ENCODE peak calls at places on chromosomes 13 and 19, in four cellular contexts. One of them, this sample, is unnamed.

GRCh38 chr19:58033741-58034475 is at the start of gene ZSCAN1:
- DNase-seq in AG04449: peak
- DNase-seq in keratinocyte: no peak
- DNase-seq in GM10248: no peak
- DNase-seq in this sample: no peak

GRCh38 chr13:84654654-84655244 is 772.5 kb upstream of the SLITRK1 start:
- DNase-seq in AG04449: no peak
- DNase-seq in keratinocyte: no peak
- DNase-seq in GM10248: no peak
- DNase-seq in this sample: no peak

GRCh38 chr19:17296278-17296677 is 6.9 kb downstream of the ABHD8 start:
- DNase-seq in AG04449: no peak
- DNase-seq in keratinocyte: no peak
- DNase-seq in GM10248: no peak
- DNase-seq in this sample: no peak

GRCh38 chr19:58582985-58583384 is 9.8 kb upstream of the MZF1 start:
- DNase-seq in AG04449: no peak
- DNase-seq in keratinocyte: no peak
- DNase-seq in GM10248: no peak
- DNase-seq in this sample: no peak

GRCh38 chr13:96130818-96131217 is 40.9 kb downstream of the HS6ST3 start:
- DNase-seq in AG04449: no peak
- DNase-seq in keratinocyte: no peak
- DNase-seq in GM10248: no peak
- DNase-seq in this sample: no peak

GRCh38 chr13:112244061-112244460 is 132.1 kb upstream of the SPACA7 start:
- DNase-seq in AG04449: no peak
- DNase-seq in keratinocyte: no peak
- DNase-seq in GM10248: no peak
- DNase-seq in this sample: no peak

GRCh38 chr19:11267316-11268085 is 5.2 kb upstream of the DOCK6 start:
- DNase-seq in AG04449: no peak
- DNase-seq in keratinocyte: no peak
- DNase-seq in GM10248: no peak
- DNase-seq in this sample: no peak

GRCh38 chr19:46601318-46602224 is at the start of gene CALM3:
- DNase-seq in AG04449: no peak
- DNase-seq in keratinocyte: no peak
- DNase-seq in GM10248: peak
- DNase-seq in this sample: no peak

GRCh38 chr13:28544026-28544425 is 49.1 kb upstream of the FLT1 start:
- DNase-seq in AG04449: no peak
- DNase-seq in keratinocyte: no peak
- DNase-seq in GM10248: no peak
- DNase-seq in this sample: no peak

GRCh38 chr13:99407906-99408702 is 93.2 kb upstream of the TM9SF2 start:
- DNase-seq in AG04449: no peak
- DNase-seq in keratinocyte: no peak
- DNase-seq in GM10248: no peak
- DNase-seq in this sample: no peak

GRCh38 chr13:46160474-46161066 is 21.4 kb downstream of the LCP1 start:
- DNase-seq in AG04449: no peak
- DNase-seq in keratinocyte: no peak
- DNase-seq in GM10248: peak
- DNase-seq in this sample: no peak

GRCh38 chr13:90585392-90585791 is 762.1 kb upstream of the MIR17HG start:
- DNase-seq in AG04449: no peak
- DNase-seq in keratinocyte: no peak
- DNase-seq in GM10248: no peak
- DNase-seq in this sample: no peak

GRCh38 chr13:35884211-35884610 is 247.0 kb downstream of the DCLK1 start:
- DNase-seq in AG04449: no peak
- DNase-seq in keratinocyte: no peak
- DNase-seq in GM10248: no peak
- DNase-seq in this sample: no peak

GRCh38 chr13:110251227-110251791 is 55.6 kb downstream of the COL4A1 start:
- DNase-seq in AG04449: no peak
- DNase-seq in keratinocyte: no peak
- DNase-seq in GM10248: no peak
- DNase-seq in this sample: no peak
- TF ChIP-seq CTCF in AG04449: no peak
- TF ChIP-seq CTCF in keratinocyte: no peak
- TF ChIP-seq CTCF in GM10248: no peak
- TF ChIP-seq CTCF in this sample: no peak

GRCh38 chr19:35736913-35737886 is 5.1 kb downstream of the IGFLR1 start:
- DNase-seq in AG04449: no peak
- DNase-seq in keratinocyte: no peak
- DNase-seq in GM10248: no peak
- DNase-seq in this sample: no peak
- TF ChIP-seq CTCF in AG04449: no peak
- TF ChIP-seq CTCF in keratinocyte: peak
- TF ChIP-seq CTCF in GM10248: peak
- TF ChIP-seq CTCF in this sample: no peak

GRCh38 chr19:49809155-49809986 is 3.7 kb downstream of the FUZ start:
- DNase-seq in AG04449: no peak
- DNase-seq in keratinocyte: no peak
- DNase-seq in GM10248: no peak
- DNase-seq in this sample: no peak
- TF ChIP-seq CTCF in AG04449: peak
- TF ChIP-seq CTCF in keratinocyte: no peak
- TF ChIP-seq CTCF in GM10248: no peak
- TF ChIP-seq CTCF in this sample: no peak

GRCh38 chr19:42175952-42176648 is 41.4 kb downstream of the DEDD2 start:
- DNase-seq in AG04449: no peak
- DNase-seq in keratinocyte: no peak
- DNase-seq in GM10248: no peak
- DNase-seq in this sample: no peak
- TF ChIP-seq CTCF in AG04449: no peak
- TF ChIP-seq CTCF in keratinocyte: no peak
- TF ChIP-seq CTCF in GM10248: no peak
- TF ChIP-seq CTCF in this sample: no peak

GRCh38 chr13:24203726-24204295 is 43.3 kb downstream of the SPATA13 start:
- DNase-seq in AG04449: no peak
- DNase-seq in keratinocyte: no peak
- DNase-seq in GM10248: no peak
- DNase-seq in this sample: no peak
- TF ChIP-seq CTCF in AG04449: no peak
- TF ChIP-seq CTCF in keratinocyte: no peak
- TF ChIP-seq CTCF in GM10248: no peak
- TF ChIP-seq CTCF in this sample: no peak

GRCh38 chr13:26074706-26075105 is 22.9 kb upstream of the SHISA2 start:
- DNase-seq in AG04449: no peak
- DNase-seq in keratinocyte: no peak
- DNase-seq in GM10248: no peak
- DNase-seq in this sample: no peak
- TF ChIP-seq CTCF in AG04449: no peak
- TF ChIP-seq CTCF in keratinocyte: no peak
- TF ChIP-seq CTCF in GM10248: no peak
- TF ChIP-seq CTCF in this sample: no peak

DNA sequence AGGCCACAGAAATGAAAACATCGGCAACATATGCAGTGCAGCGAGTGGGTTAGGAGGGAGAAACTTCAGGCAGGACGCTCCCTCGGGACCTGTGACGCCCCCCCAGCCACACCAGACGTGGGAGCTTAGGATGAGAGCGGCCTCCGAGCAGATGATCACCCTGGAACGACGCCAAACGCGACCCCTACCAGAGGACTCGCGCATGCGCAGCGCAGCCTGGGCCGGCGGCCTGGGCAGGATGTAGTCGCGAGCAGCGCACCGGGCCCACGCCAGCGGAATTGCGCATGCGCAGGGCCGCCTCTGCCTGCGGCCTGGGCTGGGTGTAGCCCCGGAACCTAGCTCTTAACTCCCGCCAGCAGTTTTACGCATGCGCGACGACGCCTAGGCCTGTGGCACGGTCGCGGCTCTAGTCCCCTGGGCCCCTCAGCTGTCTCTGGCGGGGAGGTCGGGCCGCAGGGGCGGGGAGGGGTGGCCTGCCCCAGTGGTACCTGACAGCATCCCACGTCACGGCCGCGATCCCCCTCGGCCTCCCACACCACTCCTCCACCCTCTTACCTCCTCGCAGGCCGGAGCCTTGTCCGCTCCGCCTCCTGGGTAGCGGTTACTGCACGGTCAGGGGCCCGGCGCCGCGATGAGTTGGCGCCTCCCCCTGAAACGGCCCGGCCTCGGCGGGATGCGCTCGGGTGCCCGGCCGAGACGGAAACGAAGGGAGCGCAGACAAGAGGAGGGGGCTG is at the start of gene RCBTB2:
- DNase-seq in AG04449: peak
- DNase-seq in keratinocyte: peak
- DNase-seq in GM10248: peak
- DNase-seq in this sample: peak
- TF ChIP-seq CTCF in AG04449: no peak
- TF ChIP-seq CTCF in keratinocyte: no peak
- TF ChIP-seq CTCF in GM10248: peak
- TF ChIP-seq CTCF in this sample: no peak

GRCh38 chr19:51796195-51796679 is 1.3 kb downstream of the FPR3 start:
- DNase-seq in AG04449: no peak
- DNase-seq in keratinocyte: no peak
- DNase-seq in GM10248: no peak
- DNase-seq in this sample: no peak
- TF ChIP-seq CTCF in AG04449: no peak
- TF ChIP-seq CTCF in keratinocyte: no peak
- TF ChIP-seq CTCF in GM10248: no peak
- TF ChIP-seq CTCF in this sample: no peak

GRCh38 chr19:51737924-51738323 is 13.8 kb downstream of the FPR1 start:
- DNase-seq in AG04449: no peak
- DNase-seq in keratinocyte: no peak
- DNase-seq in GM10248: no peak
- DNase-seq in this sample: no peak

GRCh38 chr19:51740356-51740755 is 11.3 kb downstream of the FPR1 start:
- DNase-seq in AG04449: no peak
- DNase-seq in keratinocyte: no peak
- DNase-seq in GM10248: no peak
- DNase-seq in this sample: no peak

GRCh38 chr19:51742736-51743288 is 8.9 kb downstream of the FPR1 start:
- DNase-seq in AG04449: no peak
- DNase-seq in keratinocyte: no peak
- DNase-seq in GM10248: no peak
- DNase-seq in this sample: no peak

GRCh38 chr19:51735759-51736449 is 12.1 kb upstream of the HAS1 start:
- DNase-seq in AG04449: no peak
- DNase-seq in keratinocyte: no peak
- DNase-seq in GM10248: no peak
- DNase-seq in this sample: no peak

GRCh38 chr19:51739466-51740213 is 12.0 kb downstream of the FPR1 start:
- DNase-seq in AG04449: no peak
- DNase-seq in keratinocyte: no peak
- DNase-seq in GM10248: no peak
- DNase-seq in this sample: no peak
- TF ChIP-seq CTCF in AG04449: no peak
- TF ChIP-seq CTCF in keratinocyte: no peak
- TF ChIP-seq CTCF in GM10248: no peak
- TF ChIP-seq CTCF in this sample: no peak

GRCh38 chr13:60627071-60627686 is 230.2 kb downstream of the TDRD3 start:
- DNase-seq in AG04449: no peak
- DNase-seq in keratinocyte: no peak
- DNase-seq in GM10248: peak
- DNase-seq in this sample: no peak
- TF ChIP-seq CTCF in AG04449: peak
- TF ChIP-seq CTCF in keratinocyte: peak
- TF ChIP-seq CTCF in GM10248: peak
- TF ChIP-seq CTCF in this sample: peak